ENCODE peak calls at places on chromosomes 13 and 19, in ten cellular contexts. U, J, M, A, D, T, W, S, C and E are unnamed samples.

GRCh38 chr13:27712421-27712820 is 79.9 kb upstream of the GSX1 start:
- DNase-seq in U (peak; percentile 38), J (peak; percentile 15), M (peak; percentile 4), A (peak; percentile 47), D (no peak), T (no peak), W (no peak), S (peak; percentile 17), C (no peak), E (no peak)

GRCh38 chr19:18736415-18737336 is 53.2 kb downstream of the CRTC1 start:
- DNase-seq in U (no peak), J (peak; percentile 5), M (no peak), A (no peak), D (no peak), T (no peak), W (no peak), S (no peak), C (no peak), E (no peak)

GRCh38 chr19:5828661-5829566 is 10.6 kb downstream of the FUT6 start:
- DNase-seq in U (peak; percentile 63), J (peak; percentile 5), M (no peak), A (no peak), D (no peak), T (no peak), W (peak; percentile 6), S (peak; percentile 54), C (no peak), E (no peak)

GRCh38 chr13:31891472-31891871 is 140.1 kb upstream of the FRY start:
- DNase-seq in U (no peak), J (no peak), M (no peak), A (no peak), D (no peak), T (no peak), W (no peak), S (no peak), C (no peak), E (no peak)

GRCh38 chr13:63311587-63311986 is 1895.9 kb upstream of the PCDH20 start:
- DNase-seq in U (no peak), J (no peak), M (no peak), A (no peak), D (no peak), T (no peak), W (no peak), S (no peak), C (no peak), E (no peak)

GRCh38 chr19:7669641-7670040 is 792 bp downstream of the RETN start:
- DNase-seq in U (no peak), J (no peak), M (no peak), A (no peak), D (no peak), T (no peak), W (no peak), S (no peak), C (no peak), E (no peak)

GRCh38 chr13:61988810-61989209 is 573.2 kb upstream of the PCDH20 start:
- DNase-seq in U (no peak), J (no peak), M (no peak), A (no peak), D (no peak), T (no peak), W (no peak), S (no peak), C (no peak), E (no peak)

GRCh38 chr19:54114340-54114826 is 1.1 kb downstream of the TFPT start:
- DNase-seq in U (peak; percentile 57), J (peak; percentile 25), M (peak; percentile 41), A (peak; percentile 67), D (no peak), T (peak; percentile 18), W (peak; percentile 41), S (peak; percentile 34), C (peak; percentile 73), E (no peak)

GRCh38 chr13:31538067-31539042 is 201.0 kb upstream of the RXFP2 start:
- DNase-seq in U (peak; percentile 74), J (peak; percentile 56), M (no peak), A (no peak), D (no peak), T (peak; percentile 45), W (no peak), S (no peak), C (no peak), E (no peak)

GRCh38 chr19:6491802-6492592 is 10.1 kb downstream of the TUBB4A start:
- DNase-seq in U (no peak), J (no peak), M (no peak), A (no peak), D (no peak), T (no peak), W (no peak), S (no peak), C (no peak), E (no peak)

GRCh38 chr13:23921451-23921888 is 24.2 kb upstream of the C1QTNF9B start:
- DNase-seq in U (peak; percentile 77), J (peak; percentile 66), M (no peak), A (no peak), D (no peak), T (peak; percentile 66), W (no peak), S (no peak), C (no peak), E (no peak)

GRCh38 chr19:46904114-46905060 is 43.6 kb downstream of the ARHGAP35 start:
- DNase-seq in U (peak; percentile 90), J (peak; percentile 50), M (no peak), A (no peak), D (no peak), T (peak; percentile 71), W (no peak), S (peak; percentile 56), C (no peak), E (no peak)

GRCh38 chr13:28059214-28059613 is 41.2 kb downstream of the FLT3 start:
- DNase-seq in U (peak; percentile 33), J (peak; percentile 18), M (peak; percentile 5), A (peak; percentile 66), D (no peak), T (peak; percentile 15), W (peak; percentile 22), S (no peak), C (no peak), E (no peak)

GRCh38 chr19:33221641-33222040 is 4.0 kb downstream of the SLC7A10 start:
- DNase-seq in U (peak; percentile 32), J (no peak), M (no peak), A (no peak), D (no peak), T (peak; percentile 18), W (no peak), S (no peak), C (no peak), E (no peak)

DNA sequence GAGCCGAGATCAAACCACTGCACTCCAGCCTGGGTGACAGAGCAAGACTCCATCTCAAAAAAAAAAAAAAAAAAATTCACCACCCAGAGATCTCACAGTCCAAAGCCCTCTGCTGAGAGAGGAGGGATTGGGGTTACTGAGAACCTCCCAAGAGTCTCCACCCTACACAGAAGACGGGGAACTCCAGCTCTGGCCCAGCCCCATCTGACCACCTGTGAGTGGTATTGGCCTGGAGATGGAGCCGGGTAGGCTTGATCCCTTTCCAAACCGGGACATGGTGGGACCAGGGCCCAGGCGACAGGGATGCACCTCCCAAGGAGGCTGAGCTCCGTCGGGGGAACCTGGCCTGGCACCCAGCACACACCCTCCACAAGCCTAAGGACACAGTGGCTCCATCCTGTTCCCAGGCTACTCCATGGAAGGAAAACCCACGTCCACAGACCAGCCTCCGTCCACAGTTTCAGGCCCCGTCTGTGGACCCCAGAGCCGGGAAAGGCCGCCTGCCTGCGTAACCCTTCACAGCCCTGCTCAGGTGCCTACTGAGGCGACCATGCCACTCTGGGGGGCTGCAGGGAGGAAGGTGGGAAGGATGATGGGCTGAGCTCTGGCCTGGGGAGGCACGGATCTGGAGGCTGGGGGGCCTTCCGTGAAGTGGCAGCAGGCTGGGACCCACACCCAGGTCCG is 1.8 kb downstream of the TMEM259 start:
- DNase-seq in U (no peak), J (no peak), M (no peak), A (peak; percentile 25), D (no peak), T (no peak), W (no peak), S (peak; percentile 15), C (no peak), E (no peak)
- H3K4me1 ChIP-seq in U (peaks cover 35% of the 10 kb centered on the region), J (peaks cover 20% of the 10 kb centered on the region), M (peaks cover 60% of the 10 kb centered on the region), A (peaks cover 47% of the 10 kb centered on the region), D (peaks cover 20% of the 10 kb centered on the region), T (peaks cover 33% of the 10 kb centered on the region), W (peaks cover 46% of the 10 kb centered on the region), S (peaks cover 82% of the 10 kb centered on the region), C (peaks cover 39% of the 10 kb centered on the region), E (peaks cover 55% of the 10 kb centered on the region)

GRCh38 chr13:40657307-40657706 is 9.1 kb downstream of the FOXO1 start:
- DNase-seq in U (no peak), J (no peak), M (no peak), A (no peak), D (no peak), T (no peak), W (no peak), S (no peak), C (no peak), E (no peak)
- H3K27ac ChIP-seq in U (no peak overlapping the region), J (no peak overlapping the region), M (no peak overlapping the region), A (no peak overlapping the region), D (no peak overlapping the region), T (no peak overlapping the region), W (no peak overlapping the region), S (peak overlapping the region; percentile 1), C (no peak overlapping the region), E (no peak overlapping the region)

GRCh38 chr19:36139473-36140288 is at the start of gene CAPNS1:
- DNase-seq in U (peak; percentile 98), J (peak; percentile 94), M (peak; percentile 87), A (peak; percentile 99), D (peak; percentile 90), T (peak; percentile 93), W (peak; percentile 87), S (peak; percentile 99), C (peak; percentile 99), E (peak; percentile 85)

GRCh38 chr19:36141039-36141914 is 1.4 kb downstream of the CAPNS1 start:
- DNase-seq in U (peak; percentile 85), J (peak; percentile 80), M (peak; percentile 78), A (peak; percentile 92), D (peak; percentile 39), T (peak; percentile 76), W (peak; percentile 91), S (peak; percentile 88), C (peak; percentile 95), E (peak; percentile 53)

GRCh38 chr19:36140289-36141038 is 598 bp downstream of the CAPNS1 start:
- DNase-seq in U (peak; percentile 58), J (peak; percentile 47), M (no peak), A (peak; percentile 45), D (no peak), T (peak; percentile 52), W (peak; percentile 48), S (peak; percentile 38), C (peak; percentile 73), E (no peak)

GRCh38 chr19:36139120-36139472 is 770 bp upstream of the CAPNS1 start:
- DNase-seq in U (no peak), J (no peak), M (no peak), A (no peak), D (no peak), T (no peak), W (no peak), S (no peak), C (no peak), E (no peak)

GRCh38 chr19:36136975-36137686 is 2.7 kb upstream of the CAPNS1 start:
- DNase-seq in U (peak; percentile 51), J (peak; percentile 63), M (no peak), A (peak; percentile 79), D (peak; percentile 59), T (peak; percentile 23), W (no peak), S (peak; percentile 48), C (peak; percentile 84), E (peak; percentile 61)
- H3K4me3 ChIP-seq in U (no peak overlapping the region), J (no peak overlapping the region), M (no peak overlapping the region), A (peak overlapping the region; percentile 7), D (peak overlapping the region; percentile 46), T (no peak overlapping the region), W (no peak overlapping the region), S (no peak overlapping the region), C (no peak overlapping the region), E (peak overlapping the region; percentile 24)

GRCh38 chr13:87129602-87130300 is 541.4 kb upstream of the SLITRK5 start:
- DNase-seq in U (peak; percentile 13), J (peak; percentile 64), M (no peak), A (no peak), D (no peak), T (peak; percentile 47), W (no peak), S (no peak), C (no peak), E (no peak)
- H3K4me1 ChIP-seq in U (peaks cover 3% of the 10 kb centered on the region), J (no peaks in the 10 kb centered on the region), M (no peaks in the 10 kb centered on the region), A (no peaks in the 10 kb centered on the region), D (no peaks in the 10 kb centered on the region), T (peaks cover 4% of the 10 kb centered on the region), W (no peaks in the 10 kb centered on the region), S (no peaks in the 10 kb centered on the region), C (no peaks in the 10 kb centered on the region), E (no peaks in the 10 kb centered on the region)